ENCODE peak calls at places on chromosomes 16 and 17, in nine cellular contexts. One of them, this sample, is unnamed.

GRCh38 chr17:78390241-78391050 is 12.0 kb downstream of the PGS1 start:
- DNase-seq in lower leg skin: no peak
- DNase-seq in hypothalamus: no peak
- DNase-seq in ACHN: peak; percentile 94
- DNase-seq in HT1080: peak; percentile 94
- DNase-seq in NCI-H2081: no peak
- DNase-seq in activated naive CD4-positive, alpha-beta T cell: no peak
- DNase-seq in IMR-90: peak; percentile 100
- DNase-seq in WERI-Rb-1: peak; percentile 53
- DNase-seq in this sample: no peak

GRCh38 chr17:37476431-37477130 is 13.1 kb upstream of the DUSP14 start:
- DNase-seq in lower leg skin: no peak
- DNase-seq in hypothalamus: no peak
- DNase-seq in ACHN: no peak
- DNase-seq in HT1080: no peak
- DNase-seq in NCI-H2081: no peak
- DNase-seq in activated naive CD4-positive, alpha-beta T cell: no peak
- DNase-seq in IMR-90: peak; percentile 55
- DNase-seq in WERI-Rb-1: peak; percentile 20
- DNase-seq in this sample: no peak

GRCh38 chr17:75087558-75088453 is at the start of gene SLC16A5:
- DNase-seq in lower leg skin: peak; percentile 98
- DNase-seq in hypothalamus: no peak
- DNase-seq in ACHN: no peak
- DNase-seq in HT1080: no peak
- DNase-seq in NCI-H2081: no peak
- DNase-seq in activated naive CD4-positive, alpha-beta T cell: peak; percentile 45
- DNase-seq in IMR-90: peak; percentile 55
- DNase-seq in WERI-Rb-1: no peak
- DNase-seq in this sample: peak; percentile 85

GRCh38 chr16:24841291-24841690 is 4.5 kb upstream of the SLC5A11 start:
- DNase-seq in lower leg skin: no peak
- DNase-seq in hypothalamus: no peak
- DNase-seq in ACHN: no peak
- DNase-seq in HT1080: no peak
- DNase-seq in NCI-H2081: no peak
- DNase-seq in activated naive CD4-positive, alpha-beta T cell: no peak
- DNase-seq in IMR-90: no peak
- DNase-seq in WERI-Rb-1: no peak
- DNase-seq in this sample: no peak

GRCh38 chr16:22977294-22977697 is 163.3 kb downstream of the HS3ST2 start:
- DNase-seq in lower leg skin: no peak
- DNase-seq in hypothalamus: no peak
- DNase-seq in ACHN: peak; percentile 10
- DNase-seq in HT1080: peak; percentile 2
- DNase-seq in NCI-H2081: no peak
- DNase-seq in activated naive CD4-positive, alpha-beta T cell: no peak
- DNase-seq in IMR-90: no peak
- DNase-seq in WERI-Rb-1: peak; percentile 10
- DNase-seq in this sample: no peak

GRCh38 chr17:76307299-76307965 is 644 bp downstream of the QRICH2 start:
- DNase-seq in lower leg skin: no peak
- DNase-seq in hypothalamus: no peak
- DNase-seq in ACHN: no peak
- DNase-seq in HT1080: no peak
- DNase-seq in NCI-H2081: no peak
- DNase-seq in activated naive CD4-positive, alpha-beta T cell: no peak
- DNase-seq in IMR-90: no peak
- DNase-seq in WERI-Rb-1: no peak
- DNase-seq in this sample: no peak

GRCh38 chr16:28301154-28301553 is 8.8 kb downstream of the SBK1 start:
- DNase-seq in lower leg skin: no peak
- DNase-seq in hypothalamus: no peak
- DNase-seq in ACHN: no peak
- DNase-seq in HT1080: no peak
- DNase-seq in NCI-H2081: no peak
- DNase-seq in activated naive CD4-positive, alpha-beta T cell: no peak
- DNase-seq in IMR-90: no peak
- DNase-seq in WERI-Rb-1: no peak
- DNase-seq in this sample: no peak

GRCh38 chr17:71548540-71549190 is 572.2 kb upstream of the SOX9 start:
- DNase-seq in lower leg skin: no peak
- DNase-seq in hypothalamus: no peak
- DNase-seq in ACHN: no peak
- DNase-seq in HT1080: peak; percentile 51
- DNase-seq in NCI-H2081: no peak
- DNase-seq in activated naive CD4-positive, alpha-beta T cell: no peak
- DNase-seq in IMR-90: peak; percentile 11
- DNase-seq in WERI-Rb-1: no peak
- DNase-seq in this sample: no peak

GRCh38 chr17:14389656-14390055 is 88.8 kb downstream of the HS3ST3B1 start:
- DNase-seq in lower leg skin: no peak
- DNase-seq in hypothalamus: no peak
- DNase-seq in ACHN: no peak
- DNase-seq in HT1080: no peak
- DNase-seq in NCI-H2081: no peak
- DNase-seq in activated naive CD4-positive, alpha-beta T cell: no peak
- DNase-seq in IMR-90: no peak
- DNase-seq in WERI-Rb-1: no peak
- DNase-seq in this sample: no peak

GRCh38 chr16:83992624-83993023 is 24.6 kb downstream of the NECAB2 start:
- DNase-seq in lower leg skin: no peak
- DNase-seq in hypothalamus: no peak
- DNase-seq in ACHN: no peak
- DNase-seq in HT1080: peak; percentile 11
- DNase-seq in NCI-H2081: no peak
- DNase-seq in activated naive CD4-positive, alpha-beta T cell: no peak
- DNase-seq in IMR-90: peak; percentile 71
- DNase-seq in WERI-Rb-1: no peak
- DNase-seq in this sample: peak; percentile 30

GRCh38 chr16:3642397-3643094 is 11.9 kb upstream of the DNASE1 start:
- DNase-seq in lower leg skin: peak; percentile 74
- DNase-seq in hypothalamus: no peak
- DNase-seq in ACHN: peak; percentile 46
- DNase-seq in HT1080: no peak
- DNase-seq in NCI-H2081: no peak
- DNase-seq in activated naive CD4-positive, alpha-beta T cell: no peak
- DNase-seq in IMR-90: no peak
- DNase-seq in WERI-Rb-1: no peak
- DNase-seq in this sample: no peak

GRCh38 chr17:80981062-80981902 is 10.4 kb upstream of the CHMP6 start:
- DNase-seq in lower leg skin: no peak
- DNase-seq in hypothalamus: no peak
- DNase-seq in ACHN: peak; percentile 22
- DNase-seq in HT1080: no peak
- DNase-seq in NCI-H2081: no peak
- DNase-seq in activated naive CD4-positive, alpha-beta T cell: peak; percentile 36
- DNase-seq in IMR-90: no peak
- DNase-seq in WERI-Rb-1: no peak
- DNase-seq in this sample: no peak